ENCODE peak calls at places on chromosome 5, in six cellular contexts. O, C, E, Y, H and G are unnamed samples.

GRCh38 chr5:83567741-83568530 is 96.4 kb downstream of the VCAN start:
- DNase-seq in O (no peak), C (no peak), E (peak; percentile 83), Y (no peak), H (no peak), G (peak; percentile 94)

GRCh38 chr5:33409435-33410146 is 31.2 kb upstream of the TARS1 start:
- DNase-seq in O (peak; percentile 22), C (no peak), E (no peak), Y (no peak), H (no peak), G (peak; percentile 70)

GRCh38 chr5:53501054-53501453 is 20.6 kb downstream of the FST start:
- DNase-seq in O (no peak), C (no peak), E (no peak), Y (no peak), H (no peak), G (no peak)

GRCh38 chr5:178277866-178278265 is 45.3 kb upstream of the PHYKPL start:
- DNase-seq in O (no peak), C (no peak), E (no peak), Y (no peak), H (no peak), G (no peak)

GRCh38 chr5:168073991-168074800 is 217.2 kb upstream of the WWC1 start:
- DNase-seq in O (no peak), C (no peak), E (peak; percentile 26), Y (no peak), H (no peak), G (no peak)

GRCh38 chr5:154713615-154714125 is 41.5 kb upstream of the LARP1 start:
- DNase-seq in O (no peak), C (no peak), E (no peak), Y (no peak), H (no peak), G (no peak)

GRCh38 chr5:126443374-126443851 is 20.2 kb downstream of the GRAMD2B start:
- DNase-seq in O (no peak), C (no peak), E (no peak), Y (peak; percentile 69), H (no peak), G (no peak)

GRCh38 chr5:6820851-6821479 is 107.7 kb downstream of the TENT4A start:
- DNase-seq in O (no peak), C (no peak), E (peak; percentile 20), Y (no peak), H (peak; percentile 60), G (peak; percentile 32)

GRCh38 chr5:400282-401215 is 42.4 kb upstream of the EXOC3 start:
- DNase-seq in O (no peak), C (no peak), E (no peak), Y (no peak), H (no peak), G (no peak)

GRCh38 chr5:40437452-40437861 is 242.3 kb upstream of the PTGER4 start:
- DNase-seq in O (no peak), C (no peak), E (peak; percentile 92), Y (no peak), H (peak; percentile 47), G (peak; percentile 91)

GRCh38 chr5:128574041-128574440 is 36.0 kb upstream of the FBN2 start:
- DNase-seq in O (no peak), C (no peak), E (peak; percentile 66), Y (no peak), H (peak; percentile 12), G (peak; percentile 50)

GRCh38 chr5:74336286-74336685 is 304.2 kb downstream of the ENC1 start:
- DNase-seq in O (no peak), C (no peak), E (no peak), Y (no peak), H (no peak), G (no peak)

GRCh38 chr5:163659568-163659902 is 154.1 kb downstream of the MAT2B start:
- DNase-seq in O (no peak), C (no peak), E (no peak), Y (no peak), H (no peak), G (no peak)

GRCh38 chr5:4104831-4105597 is 509.4 kb downstream of the IRX1 start:
- DNase-seq in O (no peak), C (no peak), E (no peak), Y (no peak), H (no peak), G (no peak)

GRCh38 chr5:154878642-154879335 is 20.4 kb downstream of the CNOT8 start:
- DNase-seq in O (no peak), C (no peak), E (no peak), Y (no peak), H (peak; percentile 17), G (no peak)

GRCh38 chr5:158802941-158803341 is 296.8 kb downstream of the EBF1 start:
- DNase-seq in O (no peak), C (peak; percentile 13), E (no peak), Y (no peak), H (no peak), G (peak; percentile 26)

GRCh38 chr5:145478651-145479050 is 356.5 kb downstream of the PRELID2 start:
- DNase-seq in O (no peak), C (no peak), E (peak; percentile 68), Y (no peak), H (no peak), G (peak; percentile 38)

GRCh38 chr5:91787718-91788117 is 404.6 kb upstream of the ARRDC3 start:
- DNase-seq in O (no peak), C (no peak), E (peak; percentile 47), Y (no peak), H (no peak), G (no peak)

GRCh38 chr5:150159741-150160179 is 4.1 kb upstream of the PDGFRB start:
- DNase-seq in O (peak; percentile 72), C (peak; percentile 73), E (no peak), Y (no peak), H (no peak), G (peak; percentile 91)

GRCh38 chr5:112642885-112643284 is 94.8 kb upstream of the APC start:
- DNase-seq in O (no peak), C (no peak), E (no peak), Y (no peak), H (no peak), G (no peak)

GRCh38 chr5:142499591-142500384 is 175.0 kb upstream of the SPRY4 start:
- DNase-seq in O (no peak), C (no peak), E (no peak), Y (no peak), H (no peak), G (no peak)

GRCh38 chr5:52915176-52915875 is 73.8 kb upstream of the ITGA2 start:
- DNase-seq in O (no peak), C (peak; percentile 70), E (peak; percentile 76), Y (peak; percentile 25), H (peak; percentile 80), G (peak; percentile 90)

DNA sequence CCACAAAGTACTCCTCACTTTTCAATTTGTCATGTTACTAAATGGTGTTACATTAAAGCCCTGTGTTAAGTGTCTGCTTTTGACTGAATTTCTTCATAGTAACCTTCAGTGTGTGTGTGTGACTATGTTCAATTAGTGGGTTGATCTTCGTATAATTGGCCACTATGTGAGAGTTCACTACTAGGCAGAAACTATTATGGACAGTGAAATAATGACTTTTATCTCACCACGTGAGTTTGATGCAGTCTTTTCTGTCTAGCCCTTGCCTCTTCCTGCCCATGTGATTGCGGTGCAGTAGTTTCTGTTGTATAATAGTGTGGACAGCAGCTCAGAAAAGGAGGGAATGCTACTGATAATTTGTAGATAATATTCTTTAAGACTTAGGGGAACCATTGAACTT is 1.8 kb upstream of the MAML1 start:
- DNase-seq in O (no peak), C (no peak), E (no peak), Y (no peak), H (no peak), G (peak; percentile 32)
- H3K4me3 ChIP-seq in O (no peak overlapping the region), C (no peak overlapping the region), E (no peak overlapping the region), Y (no peak overlapping the region), H (no peak overlapping the region), G (no peak overlapping the region)

DNA sequence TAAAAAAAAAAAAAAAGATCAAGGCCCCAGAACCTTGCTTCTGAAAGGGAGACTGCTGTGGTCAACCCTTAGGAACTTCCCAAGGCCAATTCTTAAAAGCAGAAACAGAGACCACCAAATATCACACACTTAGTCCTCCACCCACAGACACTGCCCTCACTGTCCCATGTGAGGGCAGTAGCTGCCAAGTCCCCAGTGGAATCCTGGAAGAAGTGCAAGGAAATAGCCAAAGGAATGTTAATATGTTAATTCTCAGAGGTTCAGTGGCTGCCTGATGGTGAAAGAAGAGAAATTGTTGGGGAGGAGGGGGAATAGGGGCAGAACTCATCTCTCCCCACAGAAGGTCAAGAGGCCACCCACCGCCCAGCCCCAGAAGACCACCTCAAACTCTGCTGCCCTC is 23.1 kb downstream of the FSTL4 start:
- DNase-seq in O (no peak), C (no peak), E (no peak), Y (no peak), H (no peak), G (no peak)
- TF ChIP-seq CTCF in O (no peak), C (no peak), E (no peak), Y (no peak), H (no peak), G (no peak)

DNA sequence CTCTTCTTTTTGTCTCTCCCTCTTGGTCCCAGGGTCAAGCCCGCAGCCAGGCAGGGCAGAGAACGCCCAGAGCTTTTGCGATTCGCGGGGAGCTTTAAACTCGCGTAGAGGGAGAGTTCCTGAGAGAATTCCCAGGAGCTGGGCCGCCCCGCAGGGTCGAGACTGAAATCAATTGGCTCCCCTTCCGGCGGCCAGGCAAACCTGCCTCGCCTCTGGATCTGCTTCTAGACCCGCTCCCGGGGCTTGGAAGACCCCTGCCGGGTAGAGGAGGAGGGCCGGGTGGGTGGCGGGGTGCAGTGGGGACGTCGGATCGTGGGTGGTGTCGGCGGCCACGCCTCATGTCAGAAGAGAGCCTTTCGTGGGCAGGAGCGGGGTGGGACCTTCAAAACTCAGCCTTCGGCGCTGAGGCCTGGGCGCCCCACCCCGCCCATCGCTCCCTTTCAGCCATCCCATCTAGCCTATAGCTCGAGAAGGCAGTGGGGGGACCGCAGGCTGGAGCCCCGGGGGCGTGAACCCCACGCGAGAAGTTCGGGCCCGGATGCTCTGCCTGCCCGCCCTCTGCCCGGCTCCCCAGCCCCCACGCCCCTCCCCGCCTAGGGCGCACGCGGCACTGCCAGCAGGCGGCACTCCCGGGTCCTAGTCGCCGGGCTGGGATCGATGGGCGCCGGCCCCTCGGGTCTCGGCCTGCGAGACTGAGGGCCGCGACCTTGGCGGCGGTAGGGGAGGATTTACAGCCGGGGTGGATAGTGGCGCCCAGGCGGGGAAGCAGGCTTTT is 6.1 kb downstream of the PRDM6 start:
- DNase-seq in O (no peak), C (no peak), E (no peak), Y (no peak), H (no peak), G (no peak)
- H3K4me3 ChIP-seq in O (peak overlapping the region; percentile 39), C (no peak overlapping the region), E (no peak overlapping the region), Y (no peak overlapping the region), H (no peak overlapping the region), G (no peak overlapping the region)

GRCh38 chr5:147558131-147558730 is 48.4 kb upstream of the DPYSL3 start:
- DNase-seq in O (no peak), C (no peak), E (no peak), Y (no peak), H (no peak), G (peak; percentile 79)
- TF ChIP-seq CTCF in O (no peak), C (no peak), E (no peak), Y (no peak), H (no peak), G (no peak)

GRCh38 chr5:56168066-56168478 is 65.1 kb downstream of the ANKRD55 start:
- DNase-seq in O (no peak), C (no peak), E (no peak), Y (no peak), H (no peak), G (no peak)
- H3K4me3 ChIP-seq in O (no peak overlapping the region), C (no peak overlapping the region), E (no peak overlapping the region), Y (no peak overlapping the region), H (no peak overlapping the region), G (no peak overlapping the region)